ENCODE peak calls at places on chromosomes 5 and 9, in seven cellular contexts. V is AG10803; C is left cardiac atrium; L is effector memory CD8-positive, alpha-beta T cell; M is T-helper 2 cell; Q is posterior vena cava; W is MCF 10A. Y is an unnamed sample.

GRCh38 chr9:125523681-125524080 is 183.3 kb downstream of the MAPKAP1 start:
- DNase-seq in M (no peak), V (no peak), Q (no peak), W (no peak), L (no peak), C (no peak), Y (no peak)

GRCh38 chr5:148290271-148291195 is 21.7 kb upstream of the SPINK7 start:
- DNase-seq in W (peak), Q (no peak), C (no peak), M (no peak), L (no peak), V (peak), Y (peak)

GRCh38 chr9:129070670-129071525 is 10.0 kb upstream of the DOLPP1 start:
- DNase-seq in Q (no peak), V (no peak), L (no peak), C (no peak), W (no peak), M (no peak), Y (no peak)

GRCh38 chr9:129617167-129617566 is 3.7 kb downstream of the C9orf50 start:
- DNase-seq in W (peak), C (no peak), Q (no peak), L (no peak), M (no peak), V (peak), Y (no peak)

GRCh38 chr5:176611435-176611834 is 1.5 kb upstream of the GPRIN1 start:
- DNase-seq in L (peak), Q (peak), V (peak), M (peak), W (peak), C (peak), Y (peak)

GRCh38 chr5:107557051-107557658 is 113.6 kb downstream of the EFNA5 start:
- DNase-seq in M (no peak), W (peak), V (peak), L (no peak), C (peak), Q (no peak), Y (no peak)

GRCh38 chr9:70479880-70480291 is 65.4 kb upstream of the KLF9 start:
- DNase-seq in V (peak), M (no peak), W (peak), L (no peak), C (peak), Q (no peak), Y (no peak)

GRCh38 chr9:109014267-109015025 is 1.1 kb upstream of the CTNNAL1 start:
- DNase-seq in C (peak), V (peak), L (no peak), W (peak), M (no peak), Q (no peak), Y (no peak)

GRCh38 chr5:1125030-1125357 is 13.1 kb upstream of the SLC12A7 start:
- DNase-seq in Q (no peak), V (peak), C (peak), W (no peak), M (no peak), L (no peak), Y (no peak)

GRCh38 chr5:27015758-27016157 is 22.6 kb downstream of the CDH9 start:
- DNase-seq in M (no peak), W (no peak), Q (no peak), V (no peak), L (no peak), C (no peak), Y (no peak)